ENCODE peak calls at places on chromosome 6, in four cellular contexts. X, R, Y and P are unnamed samples. For H3K9me3, the result is how much of the 10 kb centered on the place peaks cover.

GRCh38 chr6:34072727-34073126 is 73.2 kb downstream of the GRM4 start:
- DNase-seq in X (no peak), R (no peak), Y (no peak), P (no peak)

GRCh38 chr6:53309059-53309896 is 39.5 kb downstream of the ELOVL5 start:
- DNase-seq in X (peak), R (no peak), Y (peak), P (no peak)

GRCh38 chr6:108557494-108558371 is 3.0 kb upstream of the FOXO3 start:
- DNase-seq in X (peak), R (no peak), Y (peak), P (peak)

GRCh38 chr6:167276772-167277533 is 14.2 kb upstream of the UNC93A start:
- DNase-seq in X (no peak), R (no peak), Y (no peak), P (no peak)

GRCh38 chr6:165685302-165685701 is 22.3 kb upstream of the PDE10A start:
- DNase-seq in X (no peak), R (no peak), Y (no peak), P (no peak)

GRCh38 chr6:5181494-5182287 is 79.1 kb downstream of the LYRM4 start:
- DNase-seq in X (no peak), R (no peak), Y (no peak), P (no peak)

GRCh38 chr6:37061157-37061804 is 55.8 kb downstream of the FGD2 start:
- DNase-seq in X (no peak), R (no peak), Y (no peak), P (no peak)

GRCh38 chr6:1610497-1611321 is 994 bp downstream of the FOXC1 start:
- DNase-seq in X (no peak), R (no peak), Y (peak), P (no peak)

GRCh38 chr6:2183235-2183634 is 62.2 kb downstream of the GMDS start:
- DNase-seq in X (no peak), R (no peak), Y (no peak), P (no peak)

GRCh38 chr6:133392015-133392414 is 150.9 kb downstream of the EYA4 start:
- DNase-seq in X (no peak), R (no peak), Y (no peak), P (no peak)

GRCh38 chr6:142728367-142728766 is 216.6 kb downstream of the HIVEP2 start:
- DNase-seq in X (no peak), R (no peak), Y (no peak), P (no peak)

GRCh38 chr6:17968081-17968518 is 19.3 kb downstream of the KIF13A start:
- DNase-seq in X (no peak), R (no peak), Y (peak), P (no peak)

GRCh38 chr6:31083742-31084354 is 28.5 kb downstream of the C6orf15 start:
- DNase-seq in X (no peak), R (peak), Y (no peak), P (no peak)

GRCh38 chr6:29490055-29490454 is 2.3 kb upstream of the MAS1L start:
- DNase-seq in X (no peak), R (no peak), Y (no peak), P (no peak)

GRCh38 chr6:20350215-20350614 is 51.5 kb upstream of the E2F3 start:
- DNase-seq in X (no peak), R (no peak), Y (no peak), P (no peak)

GRCh38 chr6:52063584-52064400 is 23.6 kb downstream of the PKHD1 start:
- DNase-seq in X (peak), R (no peak), Y (peak), P (no peak)

GRCh38 chr6:32944265-32944664 is 3.4 kb upstream of the HLA-DMB start:
- DNase-seq in X (peak), R (no peak), Y (no peak), P (no peak)

GRCh38 chr6:158801655-158802294 is 17.4 kb downstream of the EZR start:
- DNase-seq in X (no peak), R (no peak), Y (no peak), P (no peak)

GRCh38 chr6:105759946-105760345 is 326.2 kb upstream of the PRDM1 start:
- DNase-seq in X (no peak), R (peak), Y (peak), P (no peak)

GRCh38 chr6:4404410-4404809 is 269.0 kb upstream of the ECI2 start:
- DNase-seq in X (no peak), R (no peak), Y (no peak), P (no peak)

GRCh38 chr6:110226261-110226660 is 46.0 kb downstream of the CDC40 start:
- DNase-seq in X (no peak), R (no peak), Y (no peak), P (no peak)

GRCh38 chr6:69044534-69044933 is 409.5 kb downstream of the ADGRB3 start:
- DNase-seq in X (no peak), R (no peak), Y (no peak), P (no peak)

GRCh38 chr6:152380993-152381898 is 255.9 kb downstream of the SYNE1 start:
- DNase-seq in X (no peak), R (peak), Y (peak), P (no peak)

GRCh38 chr6:44219053-44219814 is 2.5 kb downstream of the MYMX start:
- DNase-seq in X (no peak), R (no peak), Y (peak), P (no peak)

GRCh38 chr6:106039836-106040592 is 46.1 kb upstream of the PRDM1 start:
- DNase-seq in X (no peak), R (no peak), Y (no peak), P (no peak)

GRCh38 chr6:7461416-7461815 is 71.8 kb downstream of the RIOK1 start:
- DNase-seq in X (no peak), R (no peak), Y (no peak), P (no peak)

GRCh38 chr6:157510329-157511188 is 129.6 kb downstream of the ZDHHC14 start:
- DNase-seq in X (no peak), R (no peak), Y (no peak), P (no peak)

GRCh38 chr6:15974817-15975216 is 154.1 kb upstream of the MYLIP start:
- DNase-seq in X (no peak), R (no peak), Y (no peak), P (no peak)

GRCh38 chr6:112153926-112154621 is 66.7 kb downstream of the FAM229B start:
- DNase-seq in X (no peak), R (no peak), Y (peak), P (no peak)

GRCh38 chr6:44974511-44974910 is 353.6 kb upstream of the RUNX2 start:
- DNase-seq in X (no peak), R (no peak), Y (no peak), P (no peak)

GRCh38 chr6:148648754-148649453 is 97.9 kb upstream of the UST start:
- DNase-seq in X (no peak), R (no peak), Y (no peak), P (no peak)

GRCh38 chr6:148649454-148649963 is 97.3 kb upstream of the UST start:
- DNase-seq in X (no peak), R (no peak), Y (no peak), P (no peak)

GRCh38 chr6:148653138-148653776 is 93.6 kb upstream of the UST start:
- DNase-seq in X (no peak), R (no peak), Y (peak), P (no peak)

GRCh38 chr6:148650941-148651540 is 95.8 kb upstream of the UST start:
- DNase-seq in X (no peak), R (no peak), Y (no peak), P (no peak)
- H3K9me3 ChIP-seq in X (under half), R (under half), Y (under half), P (under half)

DNA sequence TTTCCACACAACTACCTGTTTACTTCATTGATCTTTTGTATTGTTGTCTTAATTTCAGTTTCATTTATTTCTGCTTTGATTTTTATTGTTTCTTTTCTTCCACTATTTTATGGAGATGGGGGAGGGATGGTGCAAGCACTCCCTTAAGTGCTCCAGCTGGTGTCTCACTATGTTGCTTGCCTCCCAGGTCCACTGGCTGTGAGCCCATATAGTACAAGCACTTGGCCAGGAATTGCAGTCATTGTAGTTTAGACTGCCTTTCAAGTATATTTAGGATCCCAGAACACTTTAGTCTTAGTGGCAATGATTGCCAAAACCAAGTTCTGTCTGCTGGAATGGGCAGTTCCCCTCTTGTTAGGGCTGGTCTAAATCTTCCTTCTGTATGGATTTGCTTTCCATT is 34.9 kb upstream of the MAN1A1 start:
- DNase-seq in X (no peak), R (no peak), Y (no peak), P (no peak)
- H3K9me3 ChIP-seq in X (under half), R (under half), Y (under half), P (under half)

GRCh38 chr6:88670369-88670768 is 293.0 kb downstream of the RNGTT start:
- DNase-seq in X (no peak), R (no peak), Y (no peak), P (no peak)
- H3K9me3 ChIP-seq in X (under half), R (under half), Y (under half), P (under half)

DNA sequence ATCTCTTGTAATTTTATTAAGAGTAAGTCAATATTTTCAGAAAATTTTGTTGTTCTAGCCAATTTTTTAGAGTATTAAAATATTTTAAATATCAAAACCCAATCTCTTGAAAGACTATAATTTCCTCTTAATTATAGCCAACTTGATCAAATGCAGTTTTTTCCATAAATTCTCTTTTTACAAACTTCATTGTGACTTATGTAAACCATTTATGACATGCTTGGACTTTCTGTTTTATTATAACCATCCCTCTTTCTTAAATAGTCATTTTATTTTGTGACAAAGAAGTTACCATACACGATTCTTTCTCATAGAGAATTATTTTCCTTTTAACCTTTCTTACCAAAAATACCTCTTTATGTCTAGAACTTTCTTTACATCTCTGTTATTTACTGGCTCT is 1075.5 kb downstream of the KHDRBS2 start:
- DNase-seq in X (no peak), R (no peak), Y (no peak), P (no peak)
- H3K9me3 ChIP-seq in X (under half), R (under half), Y (under half), P (under half)

DNA sequence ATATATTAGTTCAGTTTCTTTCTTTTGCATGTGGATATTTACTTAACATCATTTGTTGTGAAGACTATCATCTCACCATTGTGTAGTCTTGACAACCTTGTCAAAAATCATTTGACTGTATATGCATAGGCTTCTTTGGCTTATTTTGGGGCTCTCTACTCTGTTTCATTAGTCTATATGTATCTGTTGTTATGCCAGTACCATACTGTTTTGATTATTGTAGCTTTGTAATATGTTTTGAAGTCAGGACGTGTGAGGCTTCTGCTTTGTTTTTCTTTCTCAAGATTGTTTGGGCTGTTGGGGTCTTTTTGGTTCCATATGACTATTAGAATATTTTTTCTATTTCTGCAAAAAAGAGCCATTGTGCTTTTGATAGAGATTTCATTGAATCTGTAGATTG is 288.2 kb upstream of the RNF217 start:
- DNase-seq in X (no peak), R (no peak), Y (no peak), P (no peak)
- H3K9me3 ChIP-seq in X (under half), R (under half), Y (under half), P (under half)

DNA sequence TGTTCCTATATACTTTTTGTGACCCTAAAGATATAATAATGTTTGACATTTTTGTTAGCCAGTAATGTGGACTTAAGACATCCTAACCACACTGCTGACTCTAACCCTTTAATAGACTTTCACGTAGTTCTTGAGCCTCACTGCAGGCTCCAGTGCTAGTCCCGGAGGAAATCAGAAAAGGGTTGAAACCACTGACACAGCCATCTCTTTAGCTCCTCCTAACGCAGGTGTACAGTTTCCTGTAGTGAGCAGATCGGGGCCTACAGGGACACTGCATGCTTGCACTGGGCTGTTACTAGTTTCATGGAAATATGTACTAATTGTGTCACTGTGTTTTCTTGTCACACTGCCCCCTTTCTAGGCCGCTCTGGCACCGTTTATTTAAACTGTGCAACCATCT is 512 bp upstream of the HDGFL1 start:
- DNase-seq in X (no peak), R (no peak), Y (no peak), P (no peak)
- H3K9me3 ChIP-seq in X (under half), R (under half), Y (under half), P (under half)

GRCh38 chr6:27280540-27281000 is 31.5 kb downstream of the POM121L2 start:
- DNase-seq in X (no peak), R (no peak), Y (no peak), P (no peak)

GRCh38 chr6:27281105-27281539 is 31.0 kb downstream of the POM121L2 start:
- DNase-seq in X (no peak), R (no peak), Y (no peak), P (no peak)

GRCh38 chr6:27280064-27280539 is 32.0 kb downstream of the POM121L2 start:
- DNase-seq in X (no peak), R (peak), Y (peak), P (no peak)

GRCh38 chr6:27281569-27281968 is 30.5 kb downstream of the POM121L2 start:
- DNase-seq in X (no peak), R (no peak), Y (no peak), P (no peak)

DNA sequence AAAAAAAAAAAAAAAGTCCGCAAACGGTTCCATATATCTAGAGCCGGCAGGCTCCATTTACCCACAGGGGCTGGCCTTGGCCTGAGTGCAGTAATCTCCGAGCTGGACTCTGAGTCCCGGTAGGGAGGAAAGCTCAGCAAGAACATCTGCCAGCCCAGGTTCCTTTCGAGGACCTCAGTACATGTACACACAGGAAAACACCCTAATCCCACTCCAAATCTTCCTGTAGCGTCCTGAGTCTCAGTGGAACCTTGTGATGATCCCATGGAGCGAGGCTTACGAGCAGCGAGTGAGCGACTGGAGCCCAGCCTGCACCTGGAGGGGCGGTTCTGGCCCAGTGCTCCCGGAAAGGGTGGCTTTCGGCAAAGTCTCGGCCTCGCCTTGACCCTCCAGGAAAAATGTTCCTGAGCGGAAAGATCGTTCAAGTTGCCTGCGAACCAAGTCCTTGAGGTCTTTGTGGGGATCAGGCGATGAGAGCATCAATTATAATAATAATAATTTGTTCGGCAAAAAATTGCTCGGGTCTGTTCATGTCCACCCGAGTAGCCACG is 32.1 kb downstream of the PRSS16 start:
- DNase-seq in X (no peak), R (no peak), Y (no peak), P (no peak)
- H3K9me3 ChIP-seq in X (under half), R (under half), Y (under half), P (under half)

GRCh38 chr6:27406085-27406484 is 17.5 kb downstream of the ZNF391 start:
- DNase-seq in X (no peak), R (no peak), Y (no peak), P (no peak)

DNA sequence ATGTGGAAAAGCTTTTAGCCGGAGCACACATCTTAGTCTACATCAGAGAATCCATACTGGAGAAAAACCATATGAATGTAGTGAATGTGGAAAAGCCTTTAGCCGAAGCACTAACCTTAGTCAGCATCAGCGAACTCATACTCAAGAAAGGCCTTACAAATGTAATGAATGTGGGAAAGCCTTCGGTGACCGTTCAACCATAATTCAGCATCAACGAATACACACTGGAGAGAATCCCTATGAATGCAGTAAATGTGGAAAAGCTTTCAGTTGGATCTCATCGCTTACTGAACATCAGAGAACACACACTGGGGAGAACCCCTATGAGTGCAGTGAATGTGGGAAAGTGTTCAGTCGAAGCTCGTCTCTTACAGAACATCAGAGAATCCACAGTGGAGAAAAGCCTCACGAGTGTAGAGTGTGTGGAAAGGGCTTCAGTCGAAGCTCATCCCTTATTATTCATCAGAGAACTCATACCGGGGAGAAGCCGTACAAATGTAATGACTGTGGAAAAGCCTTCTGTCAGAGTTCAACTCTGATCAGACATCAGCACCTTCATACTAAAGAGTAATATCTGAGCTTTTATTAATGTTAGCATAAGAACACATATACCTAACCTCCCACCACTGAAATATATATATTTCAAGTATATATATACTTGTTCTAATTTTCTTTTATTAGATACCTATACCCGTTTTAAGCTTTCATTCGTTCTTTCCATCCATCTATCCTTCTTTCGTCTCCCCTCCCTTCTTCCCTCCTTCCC is 12.5 kb downstream of the ZNF391 start:
- DNase-seq in X (no peak), R (no peak), Y (no peak), P (no peak)
- H3K9me3 ChIP-seq in X (under half), R (under half), Y (under half), P (under half)